ENCODE peak calls at places on chromosome 18, in six cellular contexts. X is GM23248, Q is HAP-1, R is transverse colon, K is IMR-90, Y is astrocyte of the cerebellum. J is an unnamed sample.

GRCh38 chr18:22411442-22411841 is 6.3 kb downstream of the CTAGE1 start:
- DNase-seq in X (no peak), Q (no peak), R (no peak), K (no peak), Y (no peak), J (no peak)

GRCh38 chr18:23529597-23529996 is 26.3 kb downstream of the RMC1 start:
- DNase-seq in X (peak; percentile 82), Q (no peak), R (no peak), K (peak; percentile 62), Y (no peak), J (no peak)

GRCh38 chr18:54671291-54671881 is 80.3 kb downstream of the DYNAP start:
- DNase-seq in X (peak; percentile 54), Q (peak; percentile 56), R (no peak), K (peak; percentile 42), Y (no peak), J (no peak)

GRCh38 chr18:248053-248452 is 19.8 kb downstream of the THOC1 start:
- DNase-seq in X (no peak), Q (no peak), R (no peak), K (no peak), Y (no peak), J (no peak)

GRCh38 chr18:48863432-48864065 is 87.2 kb downstream of the SMAD7 start:
- DNase-seq in X (no peak), Q (no peak), R (no peak), K (no peak), Y (no peak), J (no peak)

GRCh38 chr18:26175481-26175880 is 41.8 kb downstream of the PSMA8 start:
- DNase-seq in X (no peak), Q (no peak), R (no peak), K (no peak), Y (no peak), J (no peak)

GRCh38 chr18:56294484-56295183 is 343.8 kb downstream of the TXNL1 start:
- DNase-seq in X (no peak), Q (no peak), R (no peak), K (no peak), Y (no peak), J (no peak)

GRCh38 chr18:68520406-68521075 is 194.4 kb downstream of the TMX3 start:
- DNase-seq in X (peak; percentile 45), Q (peak; percentile 28), R (no peak), K (peak; percentile 81), Y (peak; percentile 27), J (no peak)

GRCh38 chr18:3610188-3610708 is 160.3 kb downstream of the TGIF1 start:
- DNase-seq in X (no peak), Q (no peak), R (no peak), K (no peak), Y (no peak), J (no peak)

GRCh38 chr18:63795611-63796010 is 20.4 kb downstream of the SERPINB7 start:
- DNase-seq in X (no peak), Q (no peak), R (no peak), K (no peak), Y (no peak), J (no peak)

GRCh38 chr18:25875574-25875973 is 214.8 kb downstream of the SS18 start:
- DNase-seq in X (no peak), Q (no peak), R (no peak), K (no peak), Y (no peak), J (no peak)

GRCh38 chr18:34352385-34353163 is 127.9 kb upstream of the NOL4 start:
- DNase-seq in X (peak; percentile 45), Q (no peak), R (no peak), K (no peak), Y (peak; percentile 11), J (no peak)

GRCh38 chr18:5546660-5547059 is 2.9 kb upstream of the EPB41L3 start:
- DNase-seq in X (peak; percentile 78), Q (peak; percentile 79), R (no peak), K (peak; percentile 62), Y (peak; percentile 59), J (no peak)

GRCh38 chr18:46696268-46696667 is 39.2 kb upstream of the LOXHD1 start:
- DNase-seq in X (no peak), Q (no peak), R (no peak), K (no peak), Y (no peak), J (no peak)

GRCh38 chr18:3966985-3967856 is 487.9 kb downstream of the DLGAP1 start:
- DNase-seq in X (peak; percentile 59), Q (no peak), R (no peak), K (peak; percentile 40), Y (no peak), J (no peak)

GRCh38 chr18:32922951-32923430 is 150.2 kb upstream of the KLHL14 start:
- DNase-seq in X (no peak), Q (no peak), R (no peak), K (no peak), Y (no peak), J (no peak)

GRCh38 chr18:67132919-67133318 is 383.6 kb downstream of the DSEL start:
- DNase-seq in X (no peak), Q (no peak), R (no peak), K (no peak), Y (no peak), J (no peak)

GRCh38 chr18:30713299-30713698 is 329.2 kb downstream of the DSC3 start:
- DNase-seq in X (no peak), Q (no peak), R (no peak), K (no peak), Y (no peak), J (no peak)

GRCh38 chr18:75203456-75204261 is 5.3 kb downstream of the PTGR3 start:
- DNase-seq in X (peak; percentile 66), Q (no peak), R (no peak), K (peak; percentile 52), Y (no peak), J (no peak)

GRCh38 chr18:49380812-49381211 is 79.6 kb downstream of the DYM start:
- DNase-seq in X (no peak), Q (peak; percentile 82), R (no peak), K (no peak), Y (no peak), J (no peak)

GRCh38 chr18:5475252-5475651 is 68.5 kb downstream of the EPB41L3 start:
- DNase-seq in X (no peak), Q (no peak), R (peak; percentile 18), K (no peak), Y (no peak), J (no peak)

GRCh38 chr18:23812566-23813440 is 123.5 kb downstream of the LAMA3 start:
- DNase-seq in X (peak; percentile 54), Q (peak; percentile 98), R (no peak), K (peak; percentile 19), Y (no peak), J (no peak)

GRCh38 chr18:23177433-23178072 is 42.3 kb downstream of the CABLES1 start:
- DNase-seq in X (no peak), Q (no peak), R (no peak), K (no peak), Y (no peak), J (no peak)

GRCh38 chr18:10449396-10449795 is 5.0 kb upstream of the APCDD1 start:
- DNase-seq in X (no peak), Q (no peak), R (no peak), K (peak; percentile 62), Y (no peak), J (no peak)

GRCh38 chr18:31070206-31070605 is 27.7 kb upstream of the DSC3 start:
- DNase-seq in X (no peak), Q (no peak), R (no peak), K (no peak), Y (peak; percentile 80), J (no peak)

GRCh38 chr18:24161304-24161703 is 22.4 kb downstream of the CABYR start:
- DNase-seq in X (no peak), Q (no peak), R (no peak), K (no peak), Y (no peak), J (no peak)

GRCh38 chr18:3103576-3103975 is 90.6 kb upstream of the LPIN2 start:
- DNase-seq in X (peak; percentile 16), Q (no peak), R (no peak), K (no peak), Y (no peak), J (peak; percentile 8)

GRCh38 chr18:13566941-13567762 is 159.2 kb downstream of the FAM210A start:
- DNase-seq in X (peak; percentile 19), Q (no peak), R (peak; percentile 47), K (no peak), Y (no peak), J (no peak)
- H3K4me3 ChIP-seq in X (no peak overlapping the region), Q (no peak overlapping the region), R (no peak overlapping the region), K (no peak overlapping the region), Y (no peak overlapping the region), J (no peak overlapping the region)

GRCh38 chr18:76610933-76611749 is 116.1 kb upstream of the ZNF516 start:
- DNase-seq in X (peak; percentile 84), Q (no peak), R (no peak), K (peak; percentile 61), Y (no peak), J (no peak)
- H3K4me3 ChIP-seq in X (peak overlapping the region; percentile 64), Q (no peak overlapping the region), R (no peak overlapping the region), K (no peak overlapping the region), Y (peak overlapping the region; percentile 38), J (no peak overlapping the region)

DNA sequence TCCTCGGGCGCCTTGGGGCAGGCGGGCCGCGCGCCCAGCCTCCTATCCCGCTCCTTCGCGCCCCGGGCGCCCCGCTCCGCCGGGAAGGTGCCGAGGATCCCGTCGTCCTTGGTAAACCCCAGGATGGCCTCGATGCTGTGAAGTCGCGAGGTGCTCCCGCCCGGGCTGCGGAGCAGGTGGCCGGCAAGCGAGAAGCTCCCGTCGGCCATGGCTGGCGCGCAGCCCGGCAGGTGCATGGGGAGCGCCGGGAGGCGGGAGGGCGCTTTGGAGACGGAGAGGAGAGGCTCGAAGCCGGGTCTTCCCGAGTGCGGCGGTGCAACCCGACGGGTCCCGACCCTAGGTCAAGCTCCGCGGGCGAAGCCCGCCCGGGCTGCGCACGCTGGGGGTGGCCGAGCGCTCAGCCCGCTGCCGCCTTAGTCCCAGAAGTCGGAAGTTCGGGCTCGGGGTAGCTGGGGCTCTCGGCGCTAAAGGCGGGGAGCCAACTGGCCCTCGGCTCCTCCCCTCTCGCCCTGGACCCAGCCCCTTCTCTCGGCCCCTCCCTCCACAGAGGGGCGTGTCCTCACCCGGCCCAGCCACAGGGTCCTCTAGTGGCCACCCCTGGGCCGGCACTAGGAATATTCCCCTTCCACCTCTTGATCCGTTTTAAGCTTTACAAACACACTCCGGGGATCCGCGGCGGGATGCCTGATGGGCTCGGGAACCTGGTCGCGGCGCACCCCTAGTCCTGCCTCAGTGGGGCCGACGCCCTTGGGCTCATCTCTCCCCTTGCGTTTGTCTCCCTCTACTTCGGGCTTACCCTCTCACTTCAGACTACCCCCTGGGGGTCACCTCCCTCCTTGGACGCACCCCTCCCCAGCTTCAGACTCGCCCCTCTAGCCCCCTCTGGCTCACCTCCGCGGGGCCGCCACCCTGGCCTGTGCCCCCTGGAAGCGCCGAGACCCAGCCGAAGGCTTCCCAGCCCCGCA is at the start of gene RAX:
- DNase-seq in X (peak; percentile 35), Q (peak; percentile 38), R (no peak), K (no peak), Y (no peak), J (peak; percentile 19)
- H3K4me3 ChIP-seq in X (peak within 1 kb of the TSS; percentile 46), Q (peak within 1 kb of the TSS; percentile 28), R (no peak within 1 kb of the TSS), K (no peak within 1 kb of the TSS), Y (no peak within 1 kb of the TSS), J (no peak within 1 kb of the TSS)

GRCh38 chr18:8966819-8967218 is 135.7 kb upstream of the NDUFV2 start:
- DNase-seq in X (no peak), Q (no peak), R (no peak), K (no peak), Y (no peak), J (no peak)
- H3K4me3 ChIP-seq in X (no peak overlapping the region), Q (no peak overlapping the region), R (no peak overlapping the region), K (no peak overlapping the region), Y (no peak overlapping the region), J (no peak overlapping the region)

DNA sequence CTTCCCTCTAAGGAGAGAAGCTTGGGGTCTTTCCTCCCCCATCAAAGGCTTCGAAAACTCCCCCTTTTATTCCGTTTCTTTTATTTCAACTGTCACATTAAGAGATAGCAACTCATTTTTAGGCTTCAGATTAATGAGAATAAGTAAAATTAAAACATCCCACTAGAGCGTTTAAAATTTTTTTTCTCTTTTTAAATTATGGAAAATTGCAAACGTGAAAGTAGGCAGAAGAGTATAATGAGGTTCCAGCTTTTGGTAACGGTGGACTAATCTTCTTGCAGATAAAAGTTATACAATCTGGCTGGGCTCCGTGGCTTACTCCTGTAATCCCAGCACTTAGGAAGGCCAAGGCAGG is 21.9 kb upstream of the RMP24 start:
- DNase-seq in X (no peak), Q (no peak), R (no peak), K (no peak), Y (no peak), J (no peak)
- H3K4me3 ChIP-seq in X (peak overlapping the region; percentile 85), Q (peak overlapping the region; percentile 47), R (no peak overlapping the region), K (peak overlapping the region; percentile 58), Y (peak overlapping the region; percentile 64), J (peak overlapping the region; percentile 56)